ENCODE peak calls at places on chromosomes 3 and 15, in eight cellular contexts. U is astrocyte of the cerebellum, V is AG04449, N is transverse colon, B is ascending aorta, F is breast epithelium, L is astrocyte of the spinal cord, Z is tibial artery. Q is an unnamed sample.

GRCh38 chr3:58573638-58574037 is 3.6 kb downstream of the FAM107A start:
- DNase-seq in U (no peak), V (no peak), N (no peak), B (no peak), F (no peak), L (no peak), Z (no peak), Q (no peak)

GRCh38 chr3:167731393-167731792 is 3.3 kb downstream of the PDCD10 start:
- DNase-seq in U (no peak), V (no peak), N (no peak), B (no peak), F (no peak), L (no peak), Z (no peak), Q (no peak)

GRCh38 chr3:58306662-58307286 is 454 bp downstream of the HTD2 start:
- DNase-seq in U (no peak), V (no peak), N (peak), B (no peak), F (no peak), L (peak), Z (peak), Q (no peak)

GRCh38 chr3:14278799-14279705 is 100.4 kb downstream of the LSM3 start:
- DNase-seq in U (no peak), V (no peak), N (no peak), B (no peak), F (no peak), L (no peak), Z (no peak), Q (no peak)

GRCh38 chr3:149936812-149937230 is 33.9 kb downstream of the PFN2 start:
- DNase-seq in U (peak), V (no peak), N (peak), B (peak), F (no peak), L (peak), Z (no peak), Q (peak)

GRCh38 chr15:79433610-79434009 is 1.5 kb downstream of the MINAR1 start:
- DNase-seq in U (no peak), V (no peak), N (no peak), B (no peak), F (no peak), L (no peak), Z (no peak), Q (no peak)

GRCh38 chr15:34039506-34040123 is 611 bp upstream of the AVEN start:
- DNase-seq in U (no peak), V (no peak), N (no peak), B (no peak), F (no peak), L (peak), Z (no peak), Q (no peak)

GRCh38 chr3:185760091-185760490 is 64.8 kb downstream of the IGF2BP2 start:
- DNase-seq in U (no peak), V (no peak), N (no peak), B (no peak), F (no peak), L (no peak), Z (no peak), Q (no peak)

GRCh38 chr3:9352917-9353823 is 9.7 kb upstream of the THUMPD3 start:
- DNase-seq in U (peak), V (no peak), N (peak), B (peak), F (peak), L (peak), Z (peak), Q (peak)

GRCh38 chr15:75809986-75810750 is 33.1 kb upstream of the UBE2Q2 start:
- DNase-seq in U (no peak), V (no peak), N (peak), B (no peak), F (no peak), L (peak), Z (no peak), Q (peak)

GRCh38 chr15:73781038-73781925 is 28.1 kb upstream of the INSYN1 start:
- DNase-seq in U (no peak), V (no peak), N (no peak), B (no peak), F (no peak), L (no peak), Z (no peak), Q (no peak)
- TF ChIP-seq CTCF in U (peak), V (peak), N (no peak), B (no peak), F (no peak), L (peak), Z (no peak), Q (peak)

GRCh38 chr15:67109141-67110034 is 44.0 kb downstream of the SMAD3 start:
- DNase-seq in U (peak), V (peak), N (peak), B (peak), F (no peak), L (peak), Z (peak), Q (no peak)

GRCh38 chr15:67108122-67108871 is 42.9 kb downstream of the SMAD3 start:
- DNase-seq in U (no peak), V (no peak), N (no peak), B (no peak), F (no peak), L (no peak), Z (no peak), Q (no peak)

GRCh38 chr15:67110958-67111864 is 45.8 kb downstream of the SMAD3 start:
- DNase-seq in U (no peak), V (no peak), N (no peak), B (no peak), F (no peak), L (no peak), Z (no peak), Q (no peak)

GRCh38 chr15:67107014-67107812 is 41.8 kb downstream of the SMAD3 start:
- DNase-seq in U (peak), V (peak), N (peak), B (peak), F (peak), L (peak), Z (peak), Q (peak)

GRCh38 chr15:67110400-67110799 is 45.0 kb downstream of the SMAD3 start:
- DNase-seq in U (no peak), V (no peak), N (no peak), B (no peak), F (no peak), L (no peak), Z (no peak), Q (no peak)
- H3K4me3 ChIP-seq in U (no peak), V (no peak), N (no peak), B (no peak), F (no peak), L (no peak), Z (no peak), Q (no peak)

DNA sequence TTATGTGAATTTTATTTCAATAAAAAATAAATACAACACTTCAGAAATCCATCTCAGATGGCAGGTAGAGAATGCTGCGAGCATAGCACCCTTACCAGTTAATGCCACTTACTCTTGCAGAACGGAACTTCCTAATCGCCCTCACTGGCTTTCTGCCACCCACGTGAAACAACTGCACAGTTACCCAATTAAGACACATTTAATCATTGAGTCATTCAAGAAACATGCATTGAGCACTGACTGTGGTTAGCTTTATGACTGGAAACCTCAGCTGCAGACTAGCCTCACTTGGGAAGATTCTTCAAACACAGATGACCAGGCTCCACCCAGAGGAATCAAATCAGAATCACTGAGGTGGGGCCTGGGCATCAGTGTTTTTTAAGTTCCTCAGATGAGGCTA is 5.6 kb upstream of the MFGE8 start:
- DNase-seq in U (peak), V (peak), N (peak), B (peak), F (no peak), L (peak), Z (peak), Q (no peak)
- TF ChIP-seq CTCF in U (no peak), V (no peak), N (no peak), B (no peak), F (no peak), L (no peak), Z (no peak), Q (no peak)

DNA sequence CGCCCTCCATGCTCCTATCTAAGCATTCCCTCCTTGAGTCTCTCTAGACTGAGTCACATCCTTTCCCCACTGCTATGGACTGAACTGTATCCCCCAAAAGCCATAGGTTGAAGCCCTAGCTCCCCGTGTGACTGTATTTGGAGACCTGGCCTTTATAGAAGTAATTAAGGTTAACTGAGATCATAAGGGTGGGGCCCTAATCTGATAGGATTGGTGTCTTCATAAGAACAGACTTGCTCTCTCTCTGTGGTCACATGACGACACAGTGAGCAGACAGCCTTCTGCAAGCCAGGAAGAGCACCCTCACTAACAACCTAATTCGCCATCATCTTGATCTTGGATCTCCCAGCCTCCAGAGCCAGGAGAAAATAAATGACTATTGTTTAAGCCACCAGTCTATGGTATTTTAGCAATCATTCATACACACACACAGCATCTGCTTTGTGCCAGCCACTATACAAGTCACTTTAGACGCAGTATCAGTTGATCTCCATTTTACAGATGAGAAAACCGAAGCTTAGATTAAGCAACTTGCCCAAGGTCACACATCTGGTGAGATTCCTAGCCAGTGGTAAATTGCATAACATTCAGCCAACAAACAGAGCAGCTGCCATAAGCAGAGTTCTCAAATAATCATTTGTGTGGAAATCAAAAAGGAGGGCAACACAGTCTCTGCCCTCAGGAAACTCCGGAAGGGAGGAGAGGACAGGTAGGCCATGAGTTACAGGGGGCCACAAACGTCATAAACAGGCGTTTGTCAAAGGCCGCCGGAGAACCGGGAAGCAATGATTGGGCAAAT is 66.3 kb upstream of the HES1 start:
- DNase-seq in U (no peak), V (no peak), N (no peak), B (no peak), F (no peak), L (no peak), Z (no peak), Q (no peak)
- H3K4me3 ChIP-seq in U (no peak), V (no peak), N (no peak), B (no peak), F (no peak), L (no peak), Z (no peak), Q (no peak)

DNA sequence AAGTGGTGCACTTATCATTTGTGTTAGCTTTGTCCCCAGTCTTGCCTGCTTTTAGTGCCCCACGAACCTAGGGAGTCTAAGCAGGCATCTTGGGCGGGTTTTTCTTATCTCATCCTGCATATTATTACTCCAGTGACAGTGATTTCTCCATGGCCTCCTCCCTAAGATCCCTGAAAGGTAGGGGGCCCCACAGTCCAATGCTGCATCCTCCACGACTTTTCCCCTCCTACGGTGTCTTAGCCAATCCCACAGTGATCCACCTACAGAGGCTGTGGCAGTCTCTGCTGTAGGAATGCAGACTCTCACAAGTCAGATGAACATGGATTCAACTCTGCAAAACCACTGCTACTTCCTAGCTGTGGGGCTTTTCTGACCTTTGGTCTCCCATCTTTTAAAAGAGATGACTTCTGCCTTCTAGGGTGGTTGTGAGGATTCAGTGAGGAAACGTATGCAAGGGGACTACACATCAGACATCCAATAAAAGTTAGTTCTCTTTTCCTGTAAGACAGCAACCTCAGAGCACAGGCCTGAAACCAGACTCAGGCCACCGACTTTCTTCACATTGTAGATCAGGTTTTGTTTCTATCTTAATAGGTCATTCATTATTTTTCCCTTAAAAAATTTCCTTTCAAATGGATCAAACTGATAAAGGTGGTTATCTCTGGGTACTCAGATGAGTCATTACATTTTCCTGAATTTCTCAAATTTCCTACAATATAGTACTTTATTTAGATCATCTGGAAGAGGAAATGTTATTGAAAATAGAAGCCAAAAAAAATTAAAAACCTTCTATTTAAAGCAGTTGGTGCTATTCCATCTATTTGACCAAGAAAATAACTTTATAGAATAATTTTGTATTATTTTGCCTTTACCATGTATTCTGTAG is 23.2 kb downstream of the ILDR1 start:
- DNase-seq in U (no peak), V (no peak), N (no peak), B (no peak), F (no peak), L (no peak), Z (no peak), Q (no peak)
- TF ChIP-seq CTCF in U (no peak), V (no peak), N (no peak), B (no peak), F (no peak), L (no peak), Z (no peak), Q (no peak)

GRCh38 chr15:89652666-89653065 is 2.6 kb downstream of the KIF7 start:
- DNase-seq in U (no peak), V (no peak), N (no peak), B (no peak), F (peak), L (no peak), Z (peak), Q (no peak)

GRCh38 chr15:89654311-89654761 is 931 bp downstream of the KIF7 start:
- DNase-seq in U (no peak), V (no peak), N (no peak), B (no peak), F (peak), L (no peak), Z (peak), Q (no peak)

GRCh38 chr15:89652131-89652530 is 3.1 kb downstream of the KIF7 start:
- DNase-seq in U (no peak), V (no peak), N (no peak), B (no peak), F (peak), L (no peak), Z (peak), Q (no peak)

GRCh38 chr15:89654847-89655805 is at the start of gene KIF7:
- DNase-seq in U (peak), V (no peak), N (no peak), B (no peak), F (no peak), L (peak), Z (no peak), Q (no peak)

DNA sequence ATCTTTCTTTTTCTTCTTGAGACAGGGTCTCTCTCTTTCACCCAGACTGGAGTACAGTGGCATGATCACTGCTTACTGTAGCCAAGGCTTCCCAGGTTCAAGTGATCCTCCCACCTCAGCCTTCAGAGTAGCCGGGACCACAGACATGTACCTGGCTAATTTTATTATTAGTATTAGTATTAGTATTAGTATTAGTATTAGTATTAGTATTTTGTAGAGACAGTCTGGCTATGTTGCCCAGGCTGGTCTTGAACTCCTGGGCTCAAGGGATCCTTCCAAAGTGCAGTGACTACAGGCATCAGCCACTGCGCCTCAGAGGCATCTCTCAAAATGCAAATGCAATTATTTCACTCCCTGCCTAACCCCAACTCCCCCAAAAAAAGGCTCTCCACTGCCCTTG is 1.7 kb downstream of the KIF7 start:
- DNase-seq in U (no peak), V (no peak), N (no peak), B (no peak), F (no peak), L (no peak), Z (no peak), Q (no peak)
- H3K4me3 ChIP-seq in U (no peak), V (no peak), N (no peak), B (peak), F (no peak), L (no peak), Z (no peak), Q (no peak)

GRCh38 chr3:132981746-132982145 is 56.4 kb upstream of the TMEM108 start:
- DNase-seq in U (no peak), V (no peak), N (no peak), B (no peak), F (no peak), L (no peak), Z (no peak), Q (no peak)
- TF ChIP-seq CTCF in U (no peak), V (no peak), N (no peak), B (no peak), F (no peak), L (peak), Z (no peak), Q (no peak)

GRCh38 chr15:40105517-40106202 is 3.0 kb downstream of the BMF start:
- DNase-seq in U (no peak), V (no peak), N (no peak), B (no peak), F (no peak), L (no peak), Z (peak), Q (no peak)
- H3K4me3 ChIP-seq in U (no peak), V (no peak), N (no peak), B (no peak), F (no peak), L (no peak), Z (no peak), Q (no peak)

Q was measured in LNCaP clone FGC.